ENCODE peak calls at places on chromosomes 7 and 10, in eight cellular contexts. U is osteocyte, H is heart right ventricle, A is fibroblast of pulmonary artery, V is cardiac muscle cell, L is mucosa of descending colon, F is sigmoid colon, D is coronary artery. J is an unnamed sample.

GRCh38 chr7:111089822-111090426 is 1.0 kb upstream of the LRRN3 start:
- DNase-seq in U (no peak), H (no peak), A (peak), V (peak), L (no peak), F (no peak), D (no peak), J (no peak)

GRCh38 chr7:20199015-20199737 is 18.0 kb downstream of the MACC1 start:
- DNase-seq in U (no peak), H (no peak), A (peak), V (peak), L (peak), F (no peak), D (no peak), J (no peak)

GRCh38 chr7:80736371-80736770 is 97.9 kb downstream of the CD36 start:
- DNase-seq in U (no peak), H (no peak), A (no peak), V (no peak), L (no peak), F (no peak), D (no peak), J (no peak)

GRCh38 chr7:35530124-35531109 is 164.5 kb downstream of the HERPUD2 start:
- DNase-seq in U (no peak), H (no peak), A (peak), V (peak), L (no peak), F (no peak), D (no peak), J (no peak)

GRCh38 chr10:1187855-1188555 is 131.8 kb downstream of the WDR37 start:
- DNase-seq in U (no peak), H (no peak), A (no peak), V (no peak), L (no peak), F (peak), D (no peak), J (no peak)

GRCh38 chr10:121511943-121512342 is 86.3 kb downstream of the FGFR2 start:
- DNase-seq in U (no peak), H (no peak), A (no peak), V (no peak), L (no peak), F (no peak), D (no peak), J (no peak)

GRCh38 chr10:110802551-110803238 is 69.0 kb upstream of the PDCD4 start:
- DNase-seq in U (no peak), H (peak), A (peak), V (peak), L (peak), F (peak), D (no peak), J (no peak)

GRCh38 chr7:116788542-116789197 is 73.7 kb upstream of the CAPZA2 start:
- DNase-seq in U (no peak), H (no peak), A (peak), V (peak), L (no peak), F (no peak), D (no peak), J (no peak)

GRCh38 chr10:102919237-102919959 is 1.3 kb downstream of the CNNM2 start:
- DNase-seq in U (no peak), H (peak), A (no peak), V (peak), L (peak), F (peak), D (peak), J (peak)

GRCh38 chr7:25392571-25393338 is 164.5 kb upstream of the NPVF start:
- DNase-seq in U (no peak), H (no peak), A (no peak), V (no peak), L (no peak), F (no peak), D (no peak), J (no peak)

GRCh38 chr7:70052691-70053090 is 454.4 kb downstream of the AUTS2 start:
- DNase-seq in U (no peak), H (no peak), A (peak), V (peak), L (no peak), F (no peak), D (no peak), J (no peak)

GRCh38 chr7:151087247-151088018 is 1.2 kb downstream of the AGAP3 start:
- DNase-seq in U (no peak), H (peak), A (peak), V (peak), L (peak), F (peak), D (no peak), J (peak)

GRCh38 chr10:6035101-6035834 is 26.9 kb downstream of the IL2RA start:
- DNase-seq in U (peak), H (peak), A (no peak), V (no peak), L (peak), F (peak), D (no peak), J (no peak)

GRCh38 chr7:63030061-63030460 is 968.6 kb upstream of the ZNF722 start:
- DNase-seq in U (peak), H (no peak), A (no peak), V (no peak), L (no peak), F (no peak), D (no peak), J (no peak)

GRCh38 chr10:34075269-34075926 is 739.7 kb downstream of the PARD3 start:
- DNase-seq in U (no peak), H (no peak), A (no peak), V (no peak), L (no peak), F (peak), D (no peak), J (no peak)

GRCh38 chr7:93601363-93601762 is 26.8 kb upstream of the CALCR start:
- DNase-seq in U (no peak), H (no peak), A (no peak), V (no peak), L (no peak), F (no peak), D (no peak), J (no peak)

GRCh38 chr10:132550366-132551092 is 12.9 kb downstream of the INPP5A start:
- DNase-seq in U (no peak), H (peak), A (no peak), V (no peak), L (no peak), F (peak), D (no peak), J (no peak)

GRCh38 chr7:6416516-6417145 is 31.1 kb downstream of the DAGLB start:
- DNase-seq in U (no peak), H (no peak), A (no peak), V (peak), L (no peak), F (no peak), D (no peak), J (no peak)

GRCh38 chr7:42763137-42763551 is 148.7 kb downstream of the C7orf25 start:
- DNase-seq in U (no peak), H (no peak), A (no peak), V (no peak), L (no peak), F (no peak), D (no peak), J (no peak)

GRCh38 chr7:47482013-47482761 is 99.7 kb downstream of the TNS3 start:
- DNase-seq in U (no peak), H (peak), A (peak), V (peak), L (no peak), F (no peak), D (peak), J (no peak)

GRCh38 chr10:59135275-59135674 is 41.2 kb upstream of the PHYHIPL start:
- DNase-seq in U (no peak), H (no peak), A (no peak), V (no peak), L (no peak), F (no peak), D (no peak), J (no peak)

GRCh38 chr10:28714401-28715053 is 37.2 kb downstream of the BAMBI start:
- DNase-seq in U (no peak), H (no peak), A (no peak), V (peak), L (no peak), F (no peak), D (no peak), J (no peak)

GRCh38 chr10:133378251-133379096 is 588 bp upstream of the PAOX start:
- DNase-seq in U (no peak), H (peak), A (peak), V (peak), L (peak), F (peak), D (peak), J (peak)

GRCh38 chr7:78148166-78148894 is 349.8 kb downstream of the PHTF2 start:
- DNase-seq in U (no peak), H (no peak), A (no peak), V (no peak), L (no peak), F (no peak), D (no peak), J (no peak)

GRCh38 chr7:152911904-152912303 is 152.4 kb downstream of the ACTR3B start:
- DNase-seq in U (no peak), H (no peak), A (no peak), V (no peak), L (no peak), F (no peak), D (no peak), J (no peak)

GRCh38 chr10:30804478-30805055 is 175.0 kb upstream of the LYZL2 start:
- DNase-seq in U (no peak), H (no peak), A (peak), V (peak), L (no peak), F (peak), D (peak), J (no peak)

GRCh38 chr10:30803901-30804322 is 174.4 kb upstream of the LYZL2 start:
- DNase-seq in U (no peak), H (no peak), A (peak), V (peak), L (no peak), F (peak), D (peak), J (no peak)

GRCh38 chr10:30806824-30807223 is 177.3 kb upstream of the LYZL2 start:
- DNase-seq in U (no peak), H (no peak), A (no peak), V (no peak), L (no peak), F (no peak), D (no peak), J (no peak)

GRCh38 chr10:30805061-30805460 is 175.5 kb upstream of the LYZL2 start:
- DNase-seq in U (no peak), H (no peak), A (no peak), V (no peak), L (no peak), F (peak), D (no peak), J (no peak)

GRCh38 chr10:30803058-30803457 is 173.5 kb upstream of the LYZL2 start:
- DNase-seq in U (no peak), H (no peak), A (no peak), V (no peak), L (no peak), F (no peak), D (no peak), J (no peak)
- TF ChIP-seq CTCF in U (no peak), H (no peak), A (no peak), V (no peak), L (no peak), F (no peak), D (no peak), J (no peak)

DNA sequence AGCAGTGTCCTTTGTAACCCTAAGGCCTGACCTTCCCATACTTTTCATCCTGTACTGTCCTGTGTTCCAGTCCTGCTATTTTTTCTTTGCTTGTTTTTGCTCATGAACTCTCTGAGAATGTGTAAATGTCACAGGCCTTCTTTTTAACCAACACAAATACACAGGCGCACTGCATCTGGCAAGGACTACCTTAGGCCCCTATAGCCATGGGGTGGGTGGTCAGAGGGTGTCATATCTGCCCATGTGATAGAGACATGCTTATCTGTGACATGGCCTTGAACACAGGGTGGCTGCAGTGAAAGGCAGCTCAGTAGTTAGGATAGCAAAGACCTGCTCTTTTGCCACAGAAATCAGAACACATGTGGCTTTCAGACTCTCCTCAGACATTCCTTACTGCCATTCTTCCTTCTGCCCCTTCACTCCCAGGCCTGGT is 3.9 kb upstream of the MBL2 start:
- DNase-seq in U (no peak), H (no peak), A (no peak), V (no peak), L (no peak), F (no peak), D (no peak), J (no peak)
- TF ChIP-seq CTCF in U (no peak), H (no peak), A (no peak), V (no peak), L (no peak), F (no peak), D (no peak), J (no peak)

GRCh38 chr7:134545918-134546317 is 3.0 kb upstream of the AKR1B15 start:
- DNase-seq in U (no peak), H (no peak), A (no peak), V (no peak), L (no peak), F (no peak), D (no peak), J (no peak)

GRCh38 chr7:134548877-134549276 is at the start of gene AKR1B15:
- DNase-seq in U (no peak), H (no peak), A (peak), V (peak), L (no peak), F (no peak), D (no peak), J (no peak)

GRCh38 chr7:134545379-134545778 is 3.5 kb upstream of the AKR1B15 start:
- DNase-seq in U (no peak), H (no peak), A (no peak), V (no peak), L (no peak), F (no peak), D (no peak), J (no peak)

GRCh38 chr7:134547738-134548054 is 1.2 kb upstream of the AKR1B15 start:
- DNase-seq in U (no peak), H (peak), A (peak), V (peak), L (peak), F (peak), D (no peak), J (no peak)

DNA sequence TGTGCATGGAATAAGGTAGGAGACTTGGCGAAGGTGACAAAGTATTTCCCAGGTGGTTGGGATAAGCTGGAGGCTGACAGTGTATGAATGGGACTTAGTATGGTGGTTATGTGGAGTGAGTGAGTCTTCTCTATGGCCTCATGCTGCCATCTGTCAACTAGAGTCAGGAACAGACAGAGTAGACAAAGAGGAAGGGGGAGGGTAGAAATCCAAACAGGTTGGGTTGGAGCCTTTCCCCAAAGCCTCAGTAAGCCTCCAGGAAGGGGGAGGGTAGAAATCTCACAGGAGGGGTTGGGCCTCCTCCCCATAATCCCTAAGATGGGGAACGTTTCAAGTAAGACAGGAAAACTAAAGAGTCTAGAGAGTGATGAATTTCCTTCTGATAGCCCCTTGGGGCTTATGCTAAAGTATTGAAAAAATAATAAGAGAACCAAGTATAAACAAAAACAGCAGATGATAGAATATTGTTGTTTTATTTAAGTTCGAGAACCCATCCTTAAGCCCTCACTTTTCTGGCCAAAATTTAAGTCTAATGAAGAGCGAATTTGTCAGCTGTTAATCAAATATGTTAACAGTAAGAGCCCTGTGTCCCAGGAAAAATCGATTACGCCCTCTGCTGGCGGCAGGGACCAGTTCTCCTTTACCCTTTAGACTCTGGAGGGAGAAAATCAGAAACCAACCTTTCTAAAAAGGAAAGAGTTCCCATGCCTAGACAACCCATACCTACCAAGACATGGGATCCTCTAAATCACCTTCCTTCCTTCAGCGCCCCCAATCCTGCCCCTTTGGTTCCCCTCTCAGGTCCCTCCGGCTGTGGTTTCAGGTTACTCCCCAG is 1.8 kb upstream of the AKR1B15 start:
- DNase-seq in U (no peak), H (peak), A (peak), V (peak), L (peak), F (no peak), D (peak), J (peak)
- TF ChIP-seq CTCF in U (peak), H (peak), A (peak), V (peak), L (peak), F (peak), D (peak), J (peak)

GRCh38 chr10:10911035-10911434 is 106.6 kb upstream of the CELF2 start:
- DNase-seq in U (no peak), H (no peak), A (no peak), V (no peak), L (no peak), F (no peak), D (no peak), J (no peak)

GRCh38 chr10:10915215-10915614 is 102.5 kb upstream of the CELF2 start:
- DNase-seq in U (no peak), H (no peak), A (no peak), V (no peak), L (no peak), F (no peak), D (no peak), J (no peak)

GRCh38 chr10:10914129-10914528 is 103.5 kb upstream of the CELF2 start:
- DNase-seq in U (no peak), H (peak), A (peak), V (peak), L (no peak), F (no peak), D (no peak), J (no peak)

GRCh38 chr10:10910634-10911033 is 107.0 kb upstream of the CELF2 start:
- DNase-seq in U (no peak), H (no peak), A (no peak), V (no peak), L (no peak), F (no peak), D (no peak), J (no peak)

GRCh38 chr10:10911471-10911921 is 106.2 kb upstream of the CELF2 start:
- DNase-seq in U (no peak), H (peak), A (peak), V (peak), L (peak), F (peak), D (peak), J (no peak)
- TF ChIP-seq CTCF in U (no peak), H (no peak), A (no peak), V (no peak), L (no peak), F (no peak), D (no peak), J (no peak)

DNA sequence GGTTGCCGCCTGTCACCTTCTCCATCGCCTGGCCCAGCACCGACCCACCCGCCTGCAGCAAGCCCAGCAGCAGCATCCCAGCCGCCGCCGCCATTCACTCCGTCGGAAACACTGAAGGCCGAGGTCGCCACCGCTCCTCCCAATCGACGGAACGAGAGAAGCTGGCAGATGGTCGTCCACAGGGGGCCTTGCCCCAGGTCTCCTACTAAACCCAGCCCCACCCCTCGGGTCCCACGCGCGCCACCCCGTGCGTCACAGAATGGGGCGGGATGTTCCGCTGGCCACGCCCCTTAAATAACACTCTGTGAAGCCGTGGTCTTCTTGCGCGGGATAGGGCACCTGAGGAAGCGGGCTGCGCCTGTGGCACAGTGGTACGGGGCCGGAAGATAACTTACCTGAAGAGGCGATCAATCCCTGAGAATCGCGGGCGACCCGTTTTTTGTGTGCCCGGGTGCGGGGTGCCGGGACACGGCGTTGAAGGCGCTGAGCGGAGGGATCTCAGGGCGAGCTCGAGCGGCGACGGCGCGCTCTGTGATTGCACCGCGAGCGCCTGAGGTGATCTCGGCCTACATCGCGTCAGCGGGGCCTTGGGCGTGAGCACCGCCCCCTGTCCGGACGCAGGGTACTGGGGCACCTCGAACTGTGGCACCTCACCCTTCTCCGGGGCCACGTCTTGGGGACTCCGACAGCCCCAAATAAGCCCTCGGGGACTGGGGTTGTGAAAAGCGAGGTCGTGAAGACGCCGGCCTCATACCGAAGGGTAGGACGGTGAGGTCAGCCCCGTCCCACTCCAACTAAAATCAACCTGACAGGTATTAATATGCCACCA is at the start of gene CYP51A1:
- DNase-seq in U (peak), H (peak), A (peak), V (peak), L (peak), F (peak), D (peak), J (peak)
- TF ChIP-seq CTCF in U (peak), H (no peak), A (no peak), V (no peak), L (no peak), F (no peak), D (no peak), J (no peak)

GRCh38 chr10:79179404-79180309 is 110.9 kb downstream of the ZMIZ1 start:
- DNase-seq in U (no peak), H (no peak), A (no peak), V (no peak), L (no peak), F (no peak), D (no peak), J (no peak)
- TF ChIP-seq CTCF in U (peak), H (no peak), A (peak), V (peak), L (no peak), F (no peak), D (no peak), J (no peak)